ENCODE peak calls at places on chromosomes 4 and X, in four cellular contexts. U, V, E and D are unnamed samples.

GRCh38 chrX:53316860-53317237 is 35.5 kb upstream of the IQSEC2 start:
- DNase-seq in U (no peak), V (no peak), E (no peak), D (no peak)

GRCh38 chr4:124018383-124019317 is 622.1 kb downstream of the SPRY1 start:
- DNase-seq in U (peak; percentile 45), V (no peak), E (peak; percentile 55), D (peak; percentile 0)

GRCh38 chrX:108070891-108071290 is 20.5 kb downstream of the PSMD10 start:
- DNase-seq in U (no peak), V (no peak), E (no peak), D (peak; percentile 23)

GRCh38 chr4:126937342-126937741 is 695.4 kb upstream of the INTU start:
- DNase-seq in U (no peak), V (no peak), E (no peak), D (no peak)

GRCh38 chr4:6509587-6509986 is 37.2 kb upstream of the PPP2R2C start:
- DNase-seq in U (no peak), V (no peak), E (no peak), D (no peak)

GRCh38 chr4:22170353-22170752 is 221.8 kb upstream of the KCNIP4 start:
- DNase-seq in U (no peak), V (no peak), E (no peak), D (peak; percentile 43)

GRCh38 chrX:24343719-24344118 is 16.7 kb upstream of the SUPT20HL1 start:
- DNase-seq in U (no peak), V (no peak), E (no peak), D (no peak)

GRCh38 chrX:111244238-111244750 is 26.0 kb downstream of the CAPN6 start:
- DNase-seq in U (no peak), V (no peak), E (no peak), D (no peak)

GRCh38 chrX:153707406-153707805 is 16.8 kb downstream of the BCAP31 start:
- DNase-seq in U (no peak), V (no peak), E (no peak), D (no peak)

GRCh38 chrX:71996826-71997225 is 86.2 kb downstream of the NHSL2 start:
- DNase-seq in U (peak; percentile 70), V (peak; percentile 90), E (peak; percentile 58), D (no peak)

GRCh38 chrX:139063364-139063763 is 351.8 kb upstream of the FGF13 start:
- DNase-seq in U (no peak), V (no peak), E (no peak), D (no peak)

GRCh38 chr4:37603070-37603468 is 83.1 kb downstream of the RELL1 start:
- DNase-seq in U (peak; percentile 82), V (peak; percentile 46), E (peak; percentile 80), D (peak; percentile 53)

GRCh38 chr4:105807496-105807895 is 87.8 kb upstream of the NPNT start:
- DNase-seq in U (no peak), V (no peak), E (no peak), D (no peak)

GRCh38 chr4:140764785-140765392 is 8.7 kb upstream of the TBC1D9 start:
- DNase-seq in U (no peak), V (no peak), E (no peak), D (no peak)

GRCh38 chr4:24850669-24851068 is 55.3 kb downstream of the SOD3 start:
- DNase-seq in U (peak; percentile 56), V (no peak), E (no peak), D (peak; percentile 67)

GRCh38 chr4:155403886-155404285 is 27.1 kb upstream of the MAP9 start:
- DNase-seq in U (no peak), V (peak; percentile 13), E (no peak), D (no peak)

GRCh38 chr4:102675142-102675541 is 85.6 kb downstream of the MANBA start:
- DNase-seq in U (no peak), V (no peak), E (no peak), D (no peak)

GRCh38 chr4:7199771-7200441 is 7.6 kb downstream of the SORCS2 start:
- DNase-seq in U (peak; percentile 15), V (no peak), E (no peak), D (no peak)

GRCh38 chr4:91924625-91925024 is 379.1 kb upstream of the GRID2 start:
- DNase-seq in U (no peak), V (no peak), E (no peak), D (no peak)

GRCh38 chr4:159010563-159011260 is 92.2 kb upstream of the RAPGEF2 start:
- DNase-seq in U (peak; percentile 65), V (no peak), E (peak; percentile 75), D (peak; percentile 85)

GRCh38 chr4:153005914-153006381 is 69.8 kb downstream of the FHDC1 start:
- DNase-seq in U (no peak), V (no peak), E (no peak), D (no peak)

GRCh38 chr4:23853986-23854385 is 35.9 kb downstream of the PPARGC1A start:
- DNase-seq in U (no peak), V (no peak), E (no peak), D (no peak)

GRCh38 chr4:184384056-184384809 is 90.1 kb downstream of the IRF2 start:
- DNase-seq in U (peak; percentile 72), V (no peak), E (no peak), D (peak; percentile 7)

GRCh38 chrX:125791781-125792180 is 374.3 kb downstream of the DCAF12L2 start:
- DNase-seq in U (no peak), V (no peak), E (no peak), D (no peak)

GRCh38 chr4:24091632-24092240 is 201.9 kb upstream of the PPARGC1A start:
- DNase-seq in U (no peak), V (no peak), E (no peak), D (no peak)

GRCh38 chr4:84683065-84683464 is 100.1 kb downstream of the CDS1 start:
- DNase-seq in U (no peak), V (no peak), E (no peak), D (no peak)

GRCh38 chr4:84681488-84682274 is 98.8 kb downstream of the CDS1 start:
- DNase-seq in U (no peak), V (no peak), E (no peak), D (no peak)

GRCh38 chr4:84678976-84679744 is 96.2 kb downstream of the CDS1 start:
- DNase-seq in U (peak; percentile 54), V (no peak), E (no peak), D (no peak)

GRCh38 chr4:84683486-84683885 is 100.6 kb downstream of the CDS1 start:
- DNase-seq in U (peak; percentile 43), V (no peak), E (no peak), D (no peak)

DNA sequence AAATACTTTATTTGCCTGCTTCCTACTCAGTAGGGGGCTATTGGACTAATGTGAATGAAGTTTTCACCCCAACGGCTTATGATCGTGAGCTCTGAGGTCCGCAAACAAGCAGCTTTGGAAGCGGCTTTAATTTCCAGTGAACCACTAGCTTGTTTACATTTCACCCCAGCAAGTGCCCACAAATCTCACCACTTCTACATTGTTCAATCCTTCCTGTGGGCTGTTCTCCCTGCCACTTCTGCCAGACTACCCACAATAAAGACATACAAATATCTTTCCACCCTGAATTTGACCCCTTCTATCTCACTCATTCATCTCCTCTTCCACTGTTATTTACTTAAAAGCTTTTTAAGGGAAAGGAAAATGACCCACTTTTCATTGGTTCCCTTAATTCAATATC is 98.0 kb downstream of the CDS1 start:
- DNase-seq in U (no peak), V (no peak), E (no peak), D (no peak)
- H3K36me3 ChIP-seq in U (peaks cover 100% of the 10 kb centered on the region), V (peaks cover 52% of the 10 kb centered on the region), E (peaks cover 99% of the 10 kb centered on the region), D (peaks cover 5% of the 10 kb centered on the region)

GRCh38 chr4:43253511-43253910 is 361.0 kb downstream of the GRXCR1 start:
- DNase-seq in U (no peak), V (no peak), E (no peak), D (no peak)
- H3K4me3 ChIP-seq in U (no peak overlapping the region), V (no peak overlapping the region), E (no peak overlapping the region), D (no peak overlapping the region)

GRCh38 chrX:100376581-100376980 is 33.5 kb downstream of the PCDH19 start:
- DNase-seq in U (no peak), V (no peak), E (no peak), D (peak; percentile 41)

DNA sequence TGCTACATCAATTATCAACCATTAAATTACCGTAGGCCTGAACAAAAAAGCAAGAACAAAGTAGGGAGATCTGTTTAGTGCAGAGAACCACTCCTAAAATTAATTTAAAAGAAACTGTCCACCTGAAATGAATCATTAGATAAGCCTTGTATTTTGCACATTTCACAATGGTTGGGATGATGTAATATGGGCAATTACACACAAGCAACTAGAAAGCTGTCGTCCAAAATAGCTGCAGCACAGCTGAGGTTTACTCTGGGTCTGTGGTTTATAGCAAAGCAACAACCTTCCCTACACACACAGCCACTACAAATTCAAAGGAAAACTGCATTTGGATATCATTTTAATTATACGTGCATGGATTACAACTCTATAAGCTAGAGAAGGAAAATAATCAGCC is 28.5 kb downstream of the PCDH19 start:
- DNase-seq in U (no peak), V (no peak), E (no peak), D (no peak)
- H3K9me3 ChIP-seq in U (no peaks in the 10 kb centered on the region), V (no peaks in the 10 kb centered on the region), E (no peaks in the 10 kb centered on the region), D (no peaks in the 10 kb centered on the region)

GRCh38 chr4:145153181-145153903 is 27.0 kb downstream of the OTUD4 start:
- DNase-seq in U (no peak), V (no peak), E (peak; percentile 26), D (no peak)

GRCh38 chr4:145154573-145154972 is 25.8 kb downstream of the OTUD4 start:
- DNase-seq in U (no peak), V (no peak), E (no peak), D (no peak)

GRCh38 chr4:145153904-145154298 is 26.5 kb downstream of the OTUD4 start:
- DNase-seq in U (no peak), V (no peak), E (no peak), D (no peak)

GRCh38 chr4:145155268-145155870 is 25.0 kb downstream of the OTUD4 start:
- DNase-seq in U (no peak), V (no peak), E (no peak), D (no peak)
- H3K36me3 ChIP-seq in U (peaks cover 65% of the 10 kb centered on the region), V (peaks cover 33% of the 10 kb centered on the region), E (peaks cover 79% of the 10 kb centered on the region), D (peaks cover 40% of the 10 kb centered on the region)

DNA sequence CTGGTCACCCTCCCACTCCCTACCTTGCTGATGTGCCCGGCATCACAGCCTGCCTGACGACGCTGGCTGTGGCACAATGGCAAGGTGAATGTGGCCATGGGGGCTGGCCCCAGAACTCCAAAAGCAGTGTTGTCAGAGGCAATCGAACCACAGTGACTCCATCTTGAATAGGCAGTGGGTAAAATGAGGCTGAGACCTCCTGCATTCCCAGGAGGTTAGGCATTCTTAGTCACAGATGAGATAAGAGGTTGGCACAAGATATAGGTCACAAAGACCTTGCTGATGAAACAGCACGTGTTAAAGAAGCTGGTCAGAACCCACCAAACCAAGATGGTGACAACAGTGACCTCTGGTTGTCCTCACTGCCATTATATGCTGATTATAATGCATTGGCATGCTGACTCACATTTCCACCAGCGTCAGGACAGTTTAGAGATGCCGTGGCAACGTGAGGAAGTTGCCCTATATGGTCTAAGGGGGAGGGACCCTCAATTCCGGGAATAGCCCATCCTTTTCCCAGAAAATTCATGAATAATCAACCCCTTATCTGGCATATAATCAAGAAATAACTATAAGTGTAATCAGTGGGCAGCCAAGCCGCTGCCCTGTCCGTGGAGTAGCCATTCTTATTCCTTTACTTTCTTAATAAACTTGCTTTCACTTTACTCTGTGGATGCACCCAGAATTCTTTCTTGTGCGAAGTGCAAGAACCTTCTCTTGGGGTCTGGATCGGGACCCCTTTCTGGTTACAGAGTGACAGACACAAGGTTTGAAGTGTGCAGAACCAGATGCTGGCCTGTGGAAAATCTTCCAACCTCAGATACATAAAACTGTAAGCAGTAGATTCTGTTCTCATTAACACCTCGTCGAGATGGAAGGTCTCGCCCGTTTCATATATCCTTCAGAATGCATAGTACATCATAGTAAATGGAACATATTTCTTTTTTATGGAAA is 26.8 kb upstream of the CLDN24 start:
- DNase-seq in U (no peak), V (no peak), E (no peak), D (peak; percentile 63)
- H3K4me3 ChIP-seq in U (no peak overlapping the region), V (no peak overlapping the region), E (no peak overlapping the region), D (no peak overlapping the region)

GRCh38 chr4:146210890-146211289 is 3.4 kb upstream of the REELD1 start:
- DNase-seq in U (no peak), V (no peak), E (no peak), D (no peak)
- H3K9me3 ChIP-seq in U (no peaks in the 10 kb centered on the region), V (no peaks in the 10 kb centered on the region), E (no peaks in the 10 kb centered on the region), D (no peaks in the 10 kb centered on the region)